ENCODE peak calls at places on chromosome 11, in five cellular contexts. A is neuronal stem cell, U is H1, L is trophoblast cell, J is mesenchymal stem cell. N is an unnamed sample.

GRCh38 chr11:13939952-13940610 is 22.4 kb upstream of the SPON1 start:
- DNase-seq in J (no peak), U (no peak), A (no peak), L (peak; percentile 94), N (no peak)

GRCh38 chr11:47514825-47515647 is 37.9 kb downstream of the CELF1 start:
- DNase-seq in L (peak; percentile 37), U (no peak), A (no peak), J (peak; percentile 91), N (peak; percentile 16)

GRCh38 chr11:68028802-68029475 is 1.5 kb upstream of the NDUFS8 start:
- DNase-seq in A (no peak), J (peak; percentile 56), U (no peak), L (peak; percentile 59), N (no peak)

GRCh38 chr11:27735281-27735680 is 35.0 kb upstream of the BDNF start:
- DNase-seq in U (no peak), L (no peak), J (no peak), A (no peak), N (no peak)

GRCh38 chr11:106724293-106724892 is 293.9 kb downstream of the GUCY1A2 start:
- DNase-seq in A (no peak), L (peak; percentile 88), U (no peak), J (peak; percentile 35), N (no peak)

GRCh38 chr11:44407211-44407996 is 97.5 kb upstream of the ALX4 start:
- DNase-seq in A (no peak), L (no peak), J (no peak), U (no peak), N (no peak)

GRCh38 chr11:68261749-68262543 is 9.8 kb downstream of the C11orf24 start:
- DNase-seq in A (no peak), J (no peak), U (no peak), L (no peak), N (peak; percentile 15)

GRCh38 chr11:4645974-4646373 is 2.2 kb downstream of the OR51E1 start:
- DNase-seq in U (no peak), L (no peak), A (no peak), J (no peak), N (no peak)

GRCh38 chr11:8408151-8408930 is 144.7 kb upstream of the LMO1 start:
- DNase-seq in U (no peak), A (no peak), J (no peak), L (no peak), N (no peak)

GRCh38 chr11:93857413-93858185 is 7.2 kb upstream of the VSTM5 start:
- DNase-seq in J (no peak), U (no peak), A (no peak), L (no peak), N (no peak)

GRCh38 chr11:42802211-42802918 is 509.4 kb upstream of the API5 start:
- DNase-seq in A (no peak), U (no peak), J (no peak), L (no peak), N (no peak)

GRCh38 chr11:85811624-85812023 is 683 bp upstream of the SYTL2 start:
- DNase-seq in U (no peak), J (no peak), L (no peak), A (no peak), N (no peak)
- H4K8ac ChIP-seq in U (no peak overlapping the region), J (no peak overlapping the region), L (no peak overlapping the region), A (no peak overlapping the region), N (no peak overlapping the region)

DNA sequence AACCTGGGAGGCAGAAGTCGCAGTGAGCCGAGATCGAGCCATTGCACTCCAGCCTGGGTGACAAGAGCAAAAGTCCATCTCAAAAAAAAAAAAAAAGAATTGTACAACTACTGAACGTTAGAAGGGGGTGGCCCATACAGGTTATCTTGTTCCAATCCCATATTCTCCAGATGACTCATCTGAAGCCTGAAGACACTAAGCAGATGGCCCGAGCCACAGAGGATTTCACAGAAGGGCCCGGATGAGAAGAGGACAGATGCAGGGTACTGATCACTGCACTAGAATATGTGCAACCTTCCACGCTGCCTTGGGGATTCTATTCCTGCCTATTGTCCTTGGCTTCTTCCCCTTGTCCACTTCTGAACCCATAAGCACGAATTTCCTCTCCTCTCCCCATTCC is 70.9 kb upstream of the UBASH3B start:
- DNase-seq in J (peak; percentile 62), A (no peak), U (no peak), L (peak; percentile 73), N (no peak)
- H2BK12ac ChIP-seq in J (no peak overlapping the region), A (no peak overlapping the region), U (no peak overlapping the region), L (no peak overlapping the region), N (no peak overlapping the region)

GRCh38 chr11:63939351-63939920 is 634 bp downstream of the NAA40 start:
- DNase-seq in U (no peak), L (peak; percentile 49), A (no peak), J (peak; percentile 47), N (peak; percentile 44)
- H3K9me3 ChIP-seq in U (no peaks in the 10 kb centered on the region), L (peaks cover 4% of the 10 kb centered on the region), A (no peaks in the 10 kb centered on the region), J (no peaks in the 10 kb centered on the region), N (no peaks in the 10 kb centered on the region)

GRCh38 chr11:12556788-12557384 is 117.3 kb upstream of the TEAD1 start:
- DNase-seq in U (peak; percentile 49), J (peak; percentile 87), A (peak; percentile 35), L (peak; percentile 63), N (peak; percentile 81)
- H4K8ac ChIP-seq in U (no peak overlapping the region), J (no peak overlapping the region), A (no peak overlapping the region), L (peak overlapping the region; percentile 2), N (no peak overlapping the region)

GRCh38 chr11:111549869-111550203 is 9.3 kb downstream of the LAYN start:
- DNase-seq in J (no peak), U (no peak), L (no peak), A (no peak), N (no peak)
- H2BK12ac ChIP-seq in J (no peak overlapping the region), U (no peak overlapping the region), L (no peak overlapping the region), A (no peak overlapping the region), N (no peak overlapping the region)

DNA sequence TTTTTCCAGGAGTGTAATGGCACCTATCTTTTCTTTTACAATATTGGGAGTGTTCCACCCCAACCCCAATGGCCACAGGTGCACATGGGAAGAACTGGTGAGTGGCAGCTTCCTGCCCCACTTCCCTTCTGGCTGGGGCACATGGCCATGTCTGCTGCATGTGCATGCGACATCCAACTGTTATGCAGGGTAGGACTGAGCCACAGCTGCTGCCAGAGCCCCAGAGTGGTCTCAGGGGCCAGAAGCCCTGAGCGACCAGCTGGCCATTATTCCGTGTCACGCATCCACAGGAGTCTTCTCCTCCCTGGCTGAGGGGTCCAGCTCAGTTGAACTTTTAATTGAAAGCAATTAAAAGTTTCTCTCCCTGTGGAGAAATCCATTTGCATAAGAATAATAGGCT is 8.7 kb upstream of the GLYAT start:
- DNase-seq in U (no peak), L (no peak), A (no peak), J (no peak), N (no peak)
- H3K9me3 ChIP-seq in U (peaks cover 51% of the 10 kb centered on the region), L (peaks cover 10% of the 10 kb centered on the region), A (no peaks in the 10 kb centered on the region), J (peaks cover 8% of the 10 kb centered on the region), N (peaks cover 70% of the 10 kb centered on the region)